ENCODE peak calls at places on chromosomes 7 and 10, in four cellular contexts. K is activated effector memory CD4-positive, alpha-beta T cell treated with Interleukin-2 at 50 U/mL for 16 hours; I is NCI-H1105 treated with DMSO at 0.1 percent for 48 hours; G is kidney tubule cell. C is an unnamed sample.

GRCh38 chr7:39948375-39948774 is 1.7 kb upstream of the CDK13 start:
- DNase-seq in I (no peak), K (no peak), G (no peak), C (no peak)

GRCh38 chr10:103042129-103042528 is 124.0 kb downstream of the CNNM2 start:
- DNase-seq in G (no peak), I (peak), K (no peak), C (peak)

GRCh38 chr10:52314007-52314821 is at the start of gene DKK1:
- DNase-seq in K (no peak), I (no peak), G (peak), C (no peak)

GRCh38 chr10:79424221-79425073 is 21.0 kb downstream of the ZCCHC24 start:
- DNase-seq in K (no peak), I (no peak), G (no peak), C (peak)

GRCh38 chr10:118241229-118242137 is 100.6 kb downstream of the FAM204A start:
- DNase-seq in K (peak), I (peak), G (peak), C (peak)

GRCh38 chr7:365593-365992 is 75.6 kb downstream of the FOXL3 start:
- DNase-seq in G (no peak), K (no peak), I (no peak), C (no peak)

GRCh38 chr10:31808258-31809218 is 120.1 kb downstream of the ARHGAP12 start:
- DNase-seq in G (peak), K (no peak), I (peak), C (peak)

GRCh38 chr7:5406957-5407930 is 16.4 kb downstream of the TNRC18 start:
- DNase-seq in I (no peak), G (no peak), K (no peak), C (no peak)

GRCh38 chr10:71397340-71398212 is 856 bp downstream of the CDH23 start:
- DNase-seq in I (no peak), G (no peak), K (no peak), C (peak)

GRCh38 chr7:115941703-115942268 is 88.8 kb downstream of the TFEC start:
- DNase-seq in K (no peak), G (peak), I (no peak), C (no peak)

GRCh38 chr10:82572686-82573226 is 697.8 kb downstream of the NRG3 start:
- DNase-seq in K (no peak), G (peak), I (peak), C (no peak)

GRCh38 chr10:79244841-79245504 is 102.3 kb upstream of the PPIF start:
- DNase-seq in G (no peak), K (no peak), I (no peak), C (no peak)

GRCh38 chr10:91681361-91682276 is 48.7 kb upstream of the PPP1R3C start:
- DNase-seq in I (peak), G (peak), K (no peak), C (peak)

GRCh38 chr10:62616885-62617635 is 187.5 kb upstream of the ADO start:
- DNase-seq in I (no peak), G (no peak), K (no peak), C (no peak)

C was measured in DMS79 treated with DMSO at 0.1 percent for 48 hours.